ENCODE peak calls at places on chromosome 20, in four cellular contexts. G, C, V and T are unnamed samples.

GRCh38 chr20:33162753-33163152 is 5.2 kb upstream of the BPIFA2 start:
- DNase-seq in G (no peak), V (no peak), C (no peak), T (peak; percentile 21)

GRCh38 chr20:53079883-53080282 is 107.7 kb downstream of the TSHZ2 start:
- DNase-seq in C (no peak), G (no peak), V (no peak), T (no peak)

GRCh38 chr20:47775039-47775438 is 10.2 kb downstream of the SULF2 start:
- DNase-seq in G (no peak), C (no peak), V (no peak), T (no peak)

GRCh38 chr20:31569163-31570020 is 35.7 kb upstream of the ID1 start:
- DNase-seq in V (no peak), C (peak; percentile 57), G (peak; percentile 58), T (peak; percentile 68)

GRCh38 chr20:42134265-42135098 is 516.3 kb upstream of the CHD6 start:
- DNase-seq in G (no peak), V (no peak), C (no peak), T (no peak)

GRCh38 chr20:24910461-24910860 is 38.6 kb upstream of the CST7 start:
- DNase-seq in G (no peak), C (no peak), V (peak; percentile 3), T (no peak)

GRCh38 chr20:52975024-52975732 is 3.0 kb downstream of the TSHZ2 start:
- DNase-seq in V (no peak), G (no peak), C (no peak), T (peak; percentile 48)

GRCh38 chr20:35698298-35699126 is 640 bp downstream of the NFS1 start:
- DNase-seq in V (peak; percentile 10), G (no peak), C (no peak), T (peak; percentile 17)

GRCh38 chr20:19757973-19758887 is at the start of gene RIN2:
- DNase-seq in C (peak; percentile 92), G (no peak), V (peak; percentile 94), T (peak; percentile 92)

GRCh38 chr20:59671661-59672471 is 67.5 kb downstream of the PHACTR3 start:
- DNase-seq in V (no peak), G (no peak), C (no peak), T (no peak)

GRCh38 chr20:24999568-24999967 is 7.0 kb upstream of the APMAP start:
- DNase-seq in G (no peak), V (no peak), C (no peak), T (no peak)

GRCh38 chr20:58828141-58828540 is 22.6 kb downstream of the GNAS-AS1 start:
- DNase-seq in G (no peak), V (no peak), C (no peak), T (no peak)

GRCh38 chr20:18466574-18466893 is 296 bp downstream of the DZANK1 start:
- DNase-seq in C (no peak), G (no peak), V (no peak), T (no peak)

GRCh38 chr20:58710481-58711265 is 18.1 kb downstream of the NPEPL1 start:
- DNase-seq in C (no peak), G (no peak), V (peak; percentile 3), T (no peak)

GRCh38 chr20:37172836-37173235 is 6.3 kb upstream of the RPN2 start:
- DNase-seq in G (no peak), V (no peak), C (no peak), T (no peak)

GRCh38 chr20:308427-309038 is 11.2 kb downstream of the ZCCHC3 start:
- DNase-seq in G (no peak), V (no peak), C (no peak), T (no peak)

GRCh38 chr20:35743693-35744491 is 1.8 kb upstream of the RBM39 start:
- DNase-seq in C (no peak), V (no peak), G (peak; percentile 12), T (no peak)

GRCh38 chr20:62977613-62978558 is 25.4 kb downstream of the SLC17A9 start:
- DNase-seq in C (no peak), V (no peak), G (peak; percentile 78), T (peak; percentile 60)

GRCh38 chr20:34215711-34216381 is 25.4 kb upstream of the ASIP start:
- DNase-seq in C (peak; percentile 87), G (no peak), V (peak; percentile 81), T (peak; percentile 88)

GRCh38 chr20:32685541-32686529 is 12.1 kb upstream of the C20orf203 start:
- DNase-seq in G (no peak), V (no peak), C (peak; percentile 46), T (no peak)

GRCh38 chr20:61218886-61219480 is 33.1 kb upstream of the CDH4 start:
- DNase-seq in C (no peak), V (no peak), G (no peak), T (no peak)

GRCh38 chr20:24102749-24103148 is 114.2 kb upstream of the GGTLC1 start:
- DNase-seq in V (no peak), G (no peak), C (no peak), T (no peak)

GRCh38 chr20:15011631-15012030 is 674.2 kb upstream of the FLRT3 start:
- DNase-seq in C (no peak), V (no peak), G (no peak), T (no peak)

GRCh38 chr20:48180637-48181036 is 395.4 kb upstream of the SULF2 start:
- DNase-seq in V (no peak), C (no peak), G (no peak), T (no peak)

GRCh38 chr20:33995053-33995816 is 1.5 kb downstream of the RALY start:
- DNase-seq in V (no peak), G (no peak), C (no peak), T (no peak)

GRCh38 chr20:23626040-23626620 is 11.6 kb downstream of the CST3 start:
- DNase-seq in G (no peak), C (no peak), V (no peak), T (peak; percentile 55)

GRCh38 chr20:53387983-53388675 is 205.5 kb downstream of the ZNF217 start:
- DNase-seq in C (no peak), V (no peak), G (peak; percentile 11), T (no peak)

GRCh38 chr20:49323622-49324238 is 45.9 kb upstream of the ZNFX1 start:
- DNase-seq in V (peak; percentile 40), C (no peak), G (peak; percentile 55), T (no peak)

GRCh38 chr20:45311589-45312211 is 3.6 kb upstream of the MATN4 start:
- DNase-seq in C (peak; percentile 40), V (peak; percentile 27), G (peak; percentile 40), T (peak; percentile 72)

GRCh38 chr20:36344517-36345132 is 38.5 kb downstream of the DLGAP4 start:
- DNase-seq in V (peak; percentile 8), G (peak; percentile 4), C (peak; percentile 32), T (peak; percentile 37)

GRCh38 chr20:37504404-37505096 is 16.5 kb upstream of the NNAT start:
- DNase-seq in C (no peak), G (no peak), V (no peak), T (no peak)

DNA sequence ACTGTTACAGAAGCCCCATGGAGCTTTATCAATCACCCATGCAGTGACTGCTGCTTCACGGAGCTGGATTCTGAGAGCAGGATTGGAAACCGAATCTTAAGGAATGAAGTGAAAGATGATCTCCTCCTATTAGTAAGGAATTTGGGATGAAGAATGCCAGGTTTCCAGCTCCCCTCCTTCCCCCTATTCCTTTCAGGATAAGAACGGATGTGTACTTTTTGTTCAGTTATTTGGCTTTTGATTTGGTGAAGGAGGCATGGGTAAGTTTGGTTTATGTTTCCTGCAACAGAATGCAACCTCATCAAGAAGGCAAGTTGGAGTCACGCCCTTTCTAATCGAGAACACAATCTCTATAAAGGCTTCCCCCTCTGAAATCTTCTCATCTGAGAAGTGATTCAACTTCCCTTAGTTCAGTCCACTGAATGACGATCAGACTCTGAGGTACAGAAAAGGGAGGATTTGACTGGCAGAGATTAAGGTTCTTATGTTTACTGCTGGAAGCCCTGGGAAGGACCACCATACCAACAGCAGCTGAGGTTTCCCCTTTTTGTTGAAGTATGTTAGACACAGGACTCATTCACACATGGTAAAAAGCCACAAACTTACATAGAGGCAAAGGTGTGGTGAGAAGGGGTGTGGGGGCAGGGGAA is 5.5 kb downstream of the ELMO2 start:
- DNase-seq in G (peak; percentile 74), C (no peak), V (no peak), T (no peak)
- H3K4me3 ChIP-seq in G (peak overlapping the region; percentile 78), C (peak overlapping the region; percentile 44), V (no peak overlapping the region), T (no peak overlapping the region)

DNA sequence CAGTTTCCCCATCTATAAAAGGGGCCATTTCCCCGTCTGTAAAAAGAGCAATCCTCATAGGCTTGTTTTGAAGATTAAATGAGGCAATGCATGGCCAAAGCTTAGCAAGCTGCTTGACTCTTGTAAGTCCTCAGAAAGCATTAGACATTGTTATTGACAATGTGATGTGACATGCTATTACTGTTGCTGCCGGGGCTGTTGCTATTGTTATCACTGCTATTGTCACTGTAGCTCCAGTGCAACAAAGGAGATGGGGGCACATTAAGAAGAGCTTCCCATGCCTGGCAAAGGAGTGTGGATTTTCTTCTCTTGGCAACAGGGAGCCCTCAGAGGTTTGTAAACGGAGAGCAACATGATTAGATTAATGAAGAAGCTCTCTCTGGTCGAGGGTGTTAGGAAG is 33.2 kb upstream of the FAM83D start:
- DNase-seq in G (no peak), C (no peak), V (no peak), T (no peak)
- H3K27ac ChIP-seq in G (peak overlapping the region; percentile 50), C (no peak overlapping the region), V (no peak overlapping the region), T (no peak overlapping the region)

GRCh38 chr20:2420510-2420909 is 39.8 kb downstream of the TGM6 start:
- DNase-seq in C (no peak), V (no peak), G (no peak), T (no peak)
- H3K4me1 ChIP-seq in C (no peaks in the 10 kb centered on the region), V (no peaks in the 10 kb centered on the region), G (no peaks in the 10 kb centered on the region), T (no peaks in the 10 kb centered on the region)

GRCh38 chr20:9516658-9516987 is 2.2 kb downstream of the LAMP5 start:
- DNase-seq in V (no peak), G (no peak), C (no peak), T (no peak)
- H3K4me3 ChIP-seq in V (no peak overlapping the region), G (no peak overlapping the region), C (peak overlapping the region; percentile 52), T (peak overlapping the region; percentile 36)

DNA sequence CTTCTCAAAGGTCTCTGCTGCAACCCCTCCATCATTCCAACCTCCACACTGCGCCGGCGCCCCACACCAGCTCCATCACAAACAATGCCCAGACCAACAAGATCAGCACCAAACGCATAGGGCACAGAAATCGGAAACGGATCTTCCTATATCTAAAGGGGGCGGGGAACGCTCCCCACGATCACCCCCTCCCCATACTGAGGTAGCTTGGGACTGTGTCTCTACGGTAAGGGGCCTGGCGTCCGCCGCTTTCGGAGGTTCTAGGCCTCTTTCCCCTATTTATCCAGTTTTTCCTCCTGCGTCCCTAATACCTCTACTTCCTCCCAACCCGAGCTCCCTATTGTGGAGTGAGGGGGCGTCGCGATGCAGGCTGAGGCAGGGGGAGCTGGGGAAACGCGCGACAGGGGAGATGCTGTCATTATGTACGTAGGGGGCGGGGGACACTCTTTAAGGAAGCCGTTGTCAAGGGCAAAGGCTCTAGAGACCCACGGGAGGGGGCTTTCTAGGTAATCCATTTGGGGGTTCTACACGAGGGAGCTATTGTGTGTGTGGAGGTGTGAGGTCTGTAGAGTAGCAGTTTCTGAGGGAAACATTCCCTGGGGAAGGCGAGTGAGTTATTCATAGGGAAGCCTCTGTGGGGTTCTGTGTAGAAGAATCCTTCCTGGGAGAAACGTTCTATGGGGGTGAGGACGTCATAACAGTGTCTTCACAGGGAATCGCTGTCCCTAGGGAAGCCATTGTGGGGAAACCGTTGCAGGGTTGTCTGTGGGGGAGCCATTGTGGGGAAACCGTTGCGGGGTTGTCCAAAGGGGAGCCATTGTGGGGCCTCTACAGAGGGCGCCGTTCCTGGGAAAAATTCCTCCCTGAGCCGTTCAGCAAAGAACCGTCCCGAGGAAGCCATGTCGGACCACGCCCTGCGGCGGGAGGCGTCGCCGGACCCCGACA is 716 bp downstream of the DNAAF9 start:
- DNase-seq in G (peak; percentile 8), V (peak; percentile 37), C (no peak), T (peak; percentile 34)
- H3K27ac ChIP-seq in G (peak overlapping the region; percentile 72), V (peak overlapping the region; percentile 94), C (peak overlapping the region; percentile 93), T (peak overlapping the region; percentile 95)